ENCODE peak calls at places on chromosome 18, in six cellular contexts. H is NCI-H345, L is K562, D is uterus, A is GDM1, Z is AG04449. I is an unnamed sample.
A peak's percentile ranks its signal among the peaks of the same experiment; 100 is the strongest.

GRCh38 chr18:49898421-49898820 is 85.1 kb upstream of the ACAA2 start:
- DNase-seq in D (peak; percentile 18), L (peak; percentile 29), Z (peak; percentile 14), A (peak; percentile 50), H (no peak), I (no peak)

GRCh38 chr18:332007-332406 is 64.2 kb upstream of the THOC1 start:
- DNase-seq in Z (no peak), A (no peak), L (no peak), H (no peak), D (no peak), I (peak; percentile 28)

GRCh38 chr18:74281011-74281638 is 10.6 kb downstream of the CYB5A start:
- DNase-seq in A (no peak), Z (no peak), D (no peak), H (peak; percentile 75), L (no peak), I (no peak)

GRCh38 chr18:57150828-57151227 is 3.9 kb downstream of the BOD1L2 start:
- DNase-seq in L (peak; percentile 7), Z (no peak), D (no peak), H (peak; percentile 57), A (no peak), I (no peak)

GRCh38 chr18:65422544-65423136 is 328.2 kb upstream of the CDH7 start:
- DNase-seq in A (no peak), L (no peak), Z (no peak), H (no peak), D (no peak), I (no peak)

GRCh38 chr18:46591821-46592391 is 65.1 kb downstream of the LOXHD1 start:
- DNase-seq in D (no peak), L (no peak), Z (no peak), A (no peak), H (no peak), I (no peak)

GRCh38 chr18:2680216-2680792 is 24.8 kb downstream of the SMCHD1 start:
- DNase-seq in Z (no peak), H (no peak), L (no peak), A (no peak), D (no peak), I (no peak)

GRCh38 chr18:2223859-2224258 is 347.4 kb downstream of the METTL4 start:
- DNase-seq in L (peak; percentile 29), D (no peak), A (no peak), Z (no peak), H (peak; percentile 5), I (no peak)

GRCh38 chr18:394276-394996 is 106.1 kb downstream of the COLEC12 start:
- DNase-seq in H (peak; percentile 50), L (no peak), Z (no peak), D (no peak), A (no peak), I (no peak)

GRCh38 chr18:7207366-7207765 is 23.5 kb upstream of the LRRC30 start:
- DNase-seq in A (no peak), H (no peak), L (no peak), D (no peak), Z (no peak), I (no peak)

GRCh38 chr18:59509477-59510173 is 150.6 kb upstream of the LMAN1 start:
- DNase-seq in A (no peak), H (no peak), D (no peak), Z (no peak), L (no peak), I (peak; percentile 65)